ENCODE peak calls at places on chromosomes 1 and 21, in four cellular contexts. C is iris pigment epithelial cell, J is fibroblast of the aortic adventitia, H is GM13977. R is an unnamed sample.

GRCh38 chr1:29354511-29355098 is 118.3 kb downstream of the PTPRU start:
- DNase-seq in J (no peak), C (no peak), H (no peak), R (no peak)

GRCh38 chr1:31181515-31182343 is 58.0 kb downstream of the NKAIN1 start:
- DNase-seq in H (peak; percentile 75), J (peak; percentile 33), C (peak; percentile 34), R (peak; percentile 14)

GRCh38 chr21:34544032-34544496 is 32.1 kb upstream of the KCNE1 start:
- DNase-seq in J (peak; percentile 81), H (no peak), C (peak; percentile 80), R (peak; percentile 81)

GRCh38 chr1:153352523-153352922 is 3.9 kb upstream of the PGLYRP4 start:
- DNase-seq in J (peak; percentile 75), C (peak; percentile 48), H (peak; percentile 82), R (peak; percentile 84)

GRCh38 chr1:64901663-64902062 is 64.7 kb downstream of the JAK1 start:
- DNase-seq in C (no peak), J (no peak), H (no peak), R (no peak)

GRCh38 chr1:92310185-92310597 is 11.3 kb downstream of the RPAP2 start:
- DNase-seq in J (peak; percentile 57), C (peak; percentile 39), H (peak; percentile 32), R (no peak)

GRCh38 chr1:228332797-228333738 is 73.6 kb downstream of the TRIM11 start:
- DNase-seq in C (no peak), J (no peak), H (no peak), R (no peak)

GRCh38 chr1:80918365-80918764 is 882.4 kb upstream of the ADGRL2 start:
- DNase-seq in C (peak; percentile 40), H (no peak), J (no peak), R (peak; percentile 24)

GRCh38 chr1:111441573-111442192 is 7.4 kb downstream of the WDR77 start:
- DNase-seq in C (peak; percentile 36), J (no peak), H (peak; percentile 21), R (no peak)

GRCh38 chr1:77882411-77882810 is 6.0 kb upstream of the NEXN start:
- DNase-seq in C (no peak), J (no peak), H (no peak), R (no peak)

GRCh38 chr1:154155282-154155681 is 409 bp upstream of the NUP210L start:
- DNase-seq in H (no peak), J (peak; percentile 63), C (peak; percentile 81), R (peak; percentile 79)

GRCh38 chr1:47816325-47817071 is 180.7 kb downstream of the TRABD2B start:
- DNase-seq in H (no peak), C (no peak), J (no peak), R (no peak)

GRCh38 chr1:22555386-22555656 is 8.0 kb upstream of the EPHA8 start:
- DNase-seq in J (no peak), H (no peak), C (no peak), R (no peak)